ENCODE peak calls at places on chromosomes 6 and 20, in six cellular contexts. X, J, L, E, R and M are unnamed samples.

GRCh38 chr6:151690303-151690702 is 117.2 kb upstream of the ESR1 start:
- DNase-seq in R (no peak), L (peak), E (peak), X (no peak), J (no peak), M (no peak)

GRCh38 chr6:163170294-163170883 is 244.1 kb upstream of the QKI start:
- DNase-seq in J (no peak), X (no peak), L (peak), R (no peak), E (peak), M (no peak)

GRCh38 chr20:25275813-25276532 is 28.1 kb downstream of the PYGB start:
- DNase-seq in E (no peak), X (peak), L (no peak), J (no peak), R (peak), M (no peak)

GRCh38 chr6:56381852-56382251 is 134.5 kb upstream of the COL21A1 start:
- DNase-seq in R (no peak), X (no peak), L (no peak), E (peak), J (no peak), M (no peak)

GRCh38 chr20:44648579-44648978 is 2.9 kb downstream of the ADA start:
- DNase-seq in R (no peak), E (peak), L (no peak), X (no peak), J (no peak), M (no peak)

GRCh38 chr6:66496659-66497058 is 789.6 kb upstream of the EYS start:
- DNase-seq in J (no peak), L (peak), E (peak), R (no peak), X (no peak), M (no peak)

GRCh38 chr6:20946037-20946436 is 411.8 kb downstream of the CDKAL1 start:
- DNase-seq in L (peak), J (no peak), R (no peak), E (no peak), X (no peak), M (no peak)

GRCh38 chr20:52217689-52218395 is 26.3 kb upstream of the ZFP64 start:
- DNase-seq in X (no peak), L (no peak), R (no peak), E (no peak), J (no peak), M (no peak)

GRCh38 chr6:169618526-169619490 is 83.0 kb downstream of the WDR27 start:
- DNase-seq in R (no peak), X (no peak), J (no peak), E (no peak), L (peak), M (no peak)

GRCh38 chr6:144365176-144365710 is 80.1 kb downstream of the UTRN start:
- DNase-seq in E (no peak), R (no peak), J (no peak), X (no peak), L (no peak), M (no peak)

GRCh38 chr6:33586108-33586640 is 6.1 kb upstream of the BAK1 start:
- DNase-seq in X (no peak), R (no peak), E (no peak), L (no peak), J (no peak), M (no peak)

GRCh38 chr6:28960846-28961500 is 37.2 kb upstream of the TRIM27 start:
- DNase-seq in L (no peak), E (no peak), X (no peak), R (no peak), J (no peak), M (no peak)

GRCh38 chr20:9989066-9989724 is 45.6 kb upstream of the ANKEF1 start:
- DNase-seq in L (peak), X (no peak), E (no peak), J (no peak), R (no peak), M (no peak)

GRCh38 chr6:138844203-138844602 is 48.3 kb downstream of the ECT2L start:
- DNase-seq in J (no peak), E (no peak), X (peak), L (peak), R (no peak), M (no peak)

GRCh38 chr6:168215121-168215808 is 104.3 kb downstream of the DACT2 start:
- DNase-seq in J (no peak), L (no peak), X (no peak), E (no peak), R (no peak), M (peak)

GRCh38 chr20:64037498-64038213 is 1.7 kb downstream of the C20orf204 start:
- DNase-seq in X (no peak), L (no peak), J (no peak), E (peak), R (no peak), M (no peak)

GRCh38 chr20:50828363-50829136 is 33.7 kb downstream of the BCAS4 start:
- DNase-seq in E (no peak), X (no peak), R (no peak), L (no peak), J (no peak), M (no peak)

GRCh38 chr20:12564982-12565381 is 443.8 kb upstream of the SPTLC3 start:
- DNase-seq in L (no peak), R (no peak), E (no peak), J (no peak), X (no peak), M (no peak)

GRCh38 chr20:47456952-47457724 is 44.5 kb upstream of the NCOA3 start:
- DNase-seq in J (no peak), X (no peak), R (no peak), E (peak), L (peak), M (no peak)

GRCh38 chr20:44683263-44684046 is 31.7 kb upstream of the CCN5 start:
- DNase-seq in J (no peak), R (peak), L (peak), E (peak), X (peak), M (no peak)

GRCh38 chr6:30100585-30101422 is 12.1 kb downstream of the TRIM31 start:
- DNase-seq in J (no peak), X (peak), L (no peak), R (no peak), E (peak), M (peak)

GRCh38 chr20:1471242-1471641 is 4.6 kb upstream of the NSFL1C start:
- DNase-seq in E (no peak), R (no peak), J (no peak), X (no peak), L (no peak), M (no peak)

GRCh38 chr20:1469925-1470571 is 3.4 kb upstream of the NSFL1C start:
- DNase-seq in L (peak), X (peak), E (peak), R (peak), J (peak), M (peak)

GRCh38 chr20:1467355-1468116 is 887 bp upstream of the NSFL1C start:
- DNase-seq in J (no peak), E (no peak), R (no peak), X (no peak), L (no peak), M (no peak)

GRCh38 chr20:1468117-1468624 is 1.5 kb upstream of the NSFL1C start:
- DNase-seq in E (no peak), J (no peak), R (no peak), L (no peak), X (no peak), M (no peak)

GRCh38 chr20:1469306-1469905 is 2.8 kb upstream of the NSFL1C start:
- DNase-seq in L (no peak), R (no peak), X (no peak), E (no peak), J (no peak), M (no peak)
- H3K4me3 ChIP-seq in L (no peak), R (no peak), X (no peak), E (no peak), J (no peak), M (no peak)

DNA sequence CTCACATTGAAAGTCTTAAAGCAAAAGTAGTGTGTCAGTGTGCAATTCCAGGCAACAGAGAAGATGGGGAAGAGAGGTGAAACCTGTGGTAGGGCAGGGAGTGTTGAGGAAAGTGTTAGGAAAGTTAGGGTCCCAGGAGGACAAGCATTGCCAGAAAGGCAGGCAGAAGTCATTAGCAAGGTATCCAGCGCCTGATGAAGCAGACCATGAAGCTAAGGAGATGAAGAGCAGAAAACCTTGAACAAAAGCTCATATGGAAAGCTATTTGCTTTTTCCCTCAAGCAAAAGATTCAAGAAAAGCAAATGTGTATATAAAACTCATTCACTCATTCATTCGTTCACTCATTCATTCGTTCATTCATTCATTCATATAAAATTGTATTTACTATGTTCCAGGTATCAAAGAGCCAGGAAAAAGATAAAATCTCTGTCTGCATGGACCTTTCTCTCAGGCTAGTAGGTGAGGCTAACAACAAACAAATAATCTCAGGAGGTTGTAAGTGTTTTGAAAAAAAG is 96.5 kb downstream of the ELOVL5 start:
- DNase-seq in R (no peak), J (no peak), X (no peak), E (no peak), L (no peak), M (no peak)
- H3K4me3 ChIP-seq in R (no peak), J (no peak), X (no peak), E (no peak), L (no peak), M (no peak)

GRCh38 chr6:108362455-108362854 is 67.6 kb downstream of the AFG1L start:
- DNase-seq in J (no peak), E (no peak), R (no peak), X (no peak), L (no peak), M (no peak)
- H3K4me3 ChIP-seq in J (no peak), E (no peak), R (no peak), X (no peak), L (no peak), M (no peak)

DNA sequence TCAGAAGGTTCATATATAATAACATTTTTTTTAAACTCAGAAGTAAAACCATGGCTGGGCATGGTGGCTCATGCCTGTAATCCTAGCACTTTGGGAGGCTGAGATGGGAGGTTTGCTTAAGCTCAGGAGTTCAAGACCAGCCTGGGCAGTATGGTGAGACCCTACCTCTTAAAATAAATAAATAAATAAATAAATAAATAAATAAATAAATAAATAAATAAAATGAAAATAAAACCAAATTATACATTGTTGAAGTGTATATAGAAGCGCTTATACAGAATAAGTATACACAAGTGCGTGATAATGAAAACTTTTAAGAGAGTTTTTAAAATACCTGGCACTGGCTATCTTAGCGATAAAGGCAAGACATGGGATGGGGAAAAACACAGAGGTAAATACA is 71.6 kb downstream of the OR2B2 start:
- DNase-seq in J (no peak), L (no peak), X (no peak), R (no peak), E (no peak), M (no peak)
- H3K4me3 ChIP-seq in J (no peak), L (no peak), X (no peak), R (no peak), E (no peak), M (no peak)

DNA sequence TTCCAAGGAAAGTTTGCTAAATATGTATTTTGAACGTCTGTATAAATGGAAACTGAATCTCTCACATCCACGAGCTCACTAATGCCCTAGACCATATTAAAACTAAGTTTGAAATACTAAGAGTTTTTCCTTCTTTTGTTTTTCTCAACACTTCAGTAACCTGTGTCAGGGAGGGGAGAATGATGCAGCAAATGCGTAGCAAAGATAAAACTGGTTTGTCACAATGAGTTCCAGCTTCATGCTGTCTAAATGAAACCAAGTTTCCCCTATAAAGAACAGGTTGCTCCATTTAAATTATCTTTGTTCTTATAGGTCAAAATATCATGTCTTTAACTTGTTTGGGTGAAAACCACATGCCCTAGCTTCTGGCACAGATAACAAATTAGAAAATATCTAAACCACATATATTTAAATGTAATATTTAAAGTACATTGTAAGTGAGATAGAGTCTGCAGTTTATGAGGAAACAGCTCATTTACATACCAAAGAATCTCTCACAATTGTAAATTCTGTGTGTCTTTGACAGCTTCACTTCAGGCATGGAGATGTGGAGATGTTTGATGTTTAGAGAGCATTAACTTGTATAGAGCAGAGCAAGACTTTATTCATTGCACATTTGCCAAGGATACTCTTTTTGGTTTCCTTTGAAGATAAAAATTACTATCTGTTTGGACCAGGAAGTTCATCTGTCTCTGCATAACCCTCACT is 7.4 kb downstream of the TRDN start:
- DNase-seq in J (no peak), X (no peak), E (no peak), L (no peak), R (no peak), M (no peak)
- H3K4me3 ChIP-seq in J (no peak), X (peak), E (no peak), L (no peak), R (no peak), M (no peak)

GRCh38 chr6:109977791-109978173 is 329 bp upstream of the GPR6 start:
- DNase-seq in J (no peak), L (no peak), X (no peak), E (no peak), R (no peak), M (no peak)
- H3K4me3 ChIP-seq in J (no peak), L (no peak), X (no peak), E (no peak), R (peak), M (no peak)

DNA sequence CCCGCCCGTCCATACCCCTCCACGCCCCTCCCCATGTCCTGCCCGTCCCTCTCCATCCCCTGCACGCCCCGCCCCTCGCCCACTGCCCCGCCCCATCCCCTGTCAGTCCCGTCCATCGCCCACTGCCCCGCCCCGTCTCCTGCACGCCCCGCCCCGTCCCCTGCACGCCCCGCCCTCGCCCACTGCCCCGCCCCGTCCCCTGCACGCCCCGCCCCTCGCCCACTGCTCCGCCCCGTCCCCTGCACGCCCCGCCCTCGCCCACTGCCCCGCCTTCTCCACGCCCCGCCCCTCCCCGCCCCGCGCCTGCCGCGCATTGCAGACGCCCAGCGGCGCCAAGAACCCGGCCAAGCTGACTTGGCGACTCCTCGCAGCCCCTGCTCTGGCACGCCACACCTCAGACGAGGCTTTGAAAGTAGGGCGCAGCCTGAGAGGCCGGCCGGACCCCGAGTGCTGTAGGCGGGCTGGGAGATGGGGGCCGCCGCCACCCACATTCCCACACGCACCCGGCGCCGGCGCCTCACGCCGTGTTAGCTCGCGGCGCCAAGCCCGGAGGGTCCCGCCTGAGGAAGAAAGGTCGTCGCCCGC is at the start of gene RAD21L1:
- DNase-seq in R (peak), E (no peak), J (no peak), L (peak), X (peak), M (peak)
- H3K4me3 ChIP-seq in R (peak), E (no peak), J (peak), L (peak), X (peak), M (peak)

DNA sequence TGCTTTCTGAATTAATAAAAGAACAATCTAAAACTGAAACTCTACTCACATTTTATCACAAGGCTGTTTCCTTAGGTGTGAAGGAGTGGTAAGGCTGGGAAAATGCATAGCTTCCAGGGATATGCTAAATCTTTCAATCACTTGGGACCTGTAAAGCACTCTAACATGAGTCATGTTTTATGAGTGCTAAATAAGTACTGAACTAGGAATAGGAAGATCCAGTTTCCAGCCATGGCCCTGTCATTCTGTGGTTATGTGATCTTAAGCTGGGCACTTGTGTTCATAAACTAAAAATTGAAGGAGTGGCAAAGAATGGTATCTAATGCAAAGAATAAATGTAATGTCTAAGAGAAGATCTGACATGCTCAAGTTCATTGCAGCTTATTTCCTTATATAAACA is 6.1 kb upstream of the TMEM200A start:
- DNase-seq in E (no peak), X (no peak), R (no peak), J (no peak), L (no peak), M (no peak)
- H3K4me3 ChIP-seq in E (no peak), X (no peak), R (no peak), J (no peak), L (no peak), M (no peak)